ENCODE peak calls at places on chromosome 1, in seven cellular contexts. G, E, A, Q, Z, K and O are unnamed samples.

GRCh38 chr1:19414490-19414889 is 70.8 kb downstream of the CAPZB start:
- DNase-seq in Z (no peak), Q (no peak), G (peak; percentile 34), A (no peak), E (no peak), K (no peak), O (no peak)

GRCh38 chr1:211705439-211706205 is 30.2 kb upstream of the NEK2 start:
- DNase-seq in E (no peak), Q (no peak), G (no peak), K (no peak), Z (no peak), A (no peak), O (no peak)

GRCh38 chr1:31831397-31832378 is 15.9 kb upstream of the SPOCD1 start:
- DNase-seq in K (no peak), A (no peak), Q (no peak), G (no peak), Z (no peak), E (no peak), O (no peak)

GRCh38 chr1:159821171-159821867 is 5.4 kb upstream of the SLAMF8 start:
- DNase-seq in G (peak; percentile 66), A (no peak), Z (no peak), E (no peak), Q (no peak), K (no peak), O (peak; percentile 34)

GRCh38 chr1:145927073-145927886 is at the start of gene RBM8A:
- DNase-seq in Z (peak; percentile 78), Q (peak; percentile 98), A (peak; percentile 98), E (peak; percentile 97), G (peak; percentile 99), K (peak; percentile 97), O (peak; percentile 98)

GRCh38 chr1:204126367-204126766 is 25.5 kb downstream of the ETNK2 start:
- DNase-seq in A (no peak), Q (no peak), K (no peak), Z (no peak), E (no peak), G (no peak), O (no peak)

GRCh38 chr1:5504364-5504740 is 487.9 kb downstream of the NPHP4 start:
- DNase-seq in K (no peak), Q (no peak), E (no peak), Z (no peak), A (no peak), G (no peak), O (no peak)

GRCh38 chr1:16294219-16295212 is 57.5 kb upstream of the CPLANE2 start:
- DNase-seq in A (no peak), Z (no peak), G (no peak), K (no peak), E (no peak), Q (no peak), O (no peak)

GRCh38 chr1:84847253-84848247 is 45.5 kb downstream of the LPAR3 start:
- DNase-seq in G (peak; percentile 99), Q (peak; percentile 76), A (no peak), K (peak; percentile 18), E (peak; percentile 95), Z (no peak), O (peak; percentile 35)

GRCh38 chr1:213443415-213443814 is 392.4 kb downstream of the RPS6KC1 start:
- DNase-seq in Z (no peak), K (no peak), G (no peak), A (no peak), E (no peak), Q (no peak), O (no peak)

GRCh38 chr1:67880056-67880601 is 46.9 kb upstream of the GNG12 start:
- DNase-seq in A (no peak), G (peak; percentile 89), K (no peak), Z (no peak), E (no peak), Q (peak; percentile 36), O (no peak)